ENCODE peak calls at places on chromosome 7, in six cellular contexts. B, F, J, I, A and D are unnamed samples.

GRCh38 chr7:75971961-75972763 is 22.2 kb downstream of the TMEM120A start:
- DNase-seq in B (peak), F (no peak), J (no peak), I (no peak), A (no peak), D (no peak)

GRCh38 chr7:21731977-21732376 is 189.1 kb downstream of the DNAH11 start:
- DNase-seq in B (no peak), F (no peak), J (no peak), I (peak), A (no peak), D (no peak)

GRCh38 chr7:108083980-108084379 is 46.2 kb downstream of the LAMB4 start:
- DNase-seq in B (no peak), F (no peak), J (no peak), I (no peak), A (no peak), D (no peak)

GRCh38 chr7:24800073-24800472 is 42.8 kb upstream of the GSDME start:
- DNase-seq in B (no peak), F (no peak), J (no peak), I (no peak), A (no peak), D (no peak)

GRCh38 chr7:16978358-16979244 is 96.8 kb upstream of the AGR3 start:
- DNase-seq in B (peak), F (peak), J (no peak), I (no peak), A (no peak), D (no peak)

GRCh38 chr7:155038335-155038734 is 31.8 kb upstream of the HTR5A start:
- DNase-seq in B (no peak), F (no peak), J (no peak), I (no peak), A (no peak), D (no peak)

GRCh38 chr7:121313220-121313792 is 15.5 kb upstream of the WNT16 start:
- DNase-seq in B (no peak), F (peak), J (no peak), I (no peak), A (no peak), D (no peak)

GRCh38 chr7:44220046-44220720 is 19.4 kb downstream of the YKT6 start:
- DNase-seq in B (no peak), F (no peak), J (no peak), I (no peak), A (no peak), D (no peak)

GRCh38 chr7:48224042-48224441 is 52.8 kb downstream of the ABCA13 start:
- DNase-seq in B (no peak), F (no peak), J (no peak), I (no peak), A (no peak), D (no peak)

GRCh38 chr7:6241607-6241973 is 30.8 kb downstream of the CYTH3 start:
- DNase-seq in B (no peak), F (no peak), J (no peak), I (no peak), A (no peak), D (no peak)

GRCh38 chr7:6246257-6246917 is 26.0 kb downstream of the CYTH3 start:
- DNase-seq in B (no peak), F (no peak), J (no peak), I (no peak), A (no peak), D (no peak)

GRCh38 chr7:6242561-6242960 is 29.9 kb downstream of the CYTH3 start:
- DNase-seq in B (no peak), F (no peak), J (no peak), I (no peak), A (no peak), D (no peak)

GRCh38 chr7:6243168-6243567 is 29.3 kb downstream of the CYTH3 start:
- DNase-seq in B (no peak), F (no peak), J (no peak), I (no peak), A (no peak), D (no peak)

DNA sequence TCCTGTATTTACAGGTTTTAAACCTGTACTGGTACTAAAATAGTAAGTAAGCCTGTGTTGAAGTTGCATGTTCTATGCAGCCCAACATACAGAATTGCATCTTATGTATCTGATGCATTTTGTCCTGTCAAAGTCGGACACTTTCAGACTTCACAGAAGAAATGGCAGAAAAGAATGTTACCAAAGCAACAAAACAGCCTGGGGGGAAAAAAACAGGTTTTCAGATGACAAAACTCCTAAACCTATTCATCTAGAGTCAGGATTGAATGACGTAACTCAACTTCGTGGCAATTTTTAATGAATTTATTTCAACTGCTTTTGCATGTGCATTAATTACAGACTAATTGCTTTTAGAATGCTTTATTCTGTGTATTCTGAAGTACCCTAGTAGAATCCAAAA is 28.4 kb downstream of the CYTH3 start:
- DNase-seq in B (no peak), F (no peak), J (no peak), I (no peak), A (no peak), D (no peak)
- H3K27ac ChIP-seq in B (no peak), F (no peak), J (no peak), I (no peak), A (no peak), D (no peak)

GRCh38 chr7:159033473-159033825 is 111.2 kb downstream of the VIPR2 start:
- DNase-seq in B (no peak), F (no peak), J (no peak), I (no peak), A (no peak), D (peak)

GRCh38 chr7:159034988-159035387 is 109.7 kb downstream of the VIPR2 start:
- DNase-seq in B (no peak), F (no peak), J (no peak), I (no peak), A (no peak), D (no peak)

GRCh38 chr7:159035571-159036073 is 109.0 kb downstream of the VIPR2 start:
- DNase-seq in B (no peak), F (no peak), J (peak), I (no peak), A (no peak), D (peak)

GRCh38 chr7:159032753-159033472 is 111.8 kb downstream of the VIPR2 start:
- DNase-seq in B (no peak), F (no peak), J (peak), I (no peak), A (no peak), D (peak)

GRCh38 chr7:159033956-159034938 is 110.4 kb downstream of the VIPR2 start:
- DNase-seq in B (no peak), F (no peak), J (no peak), I (no peak), A (no peak), D (peak)
- H3K4me3 ChIP-seq in B (no peak), F (no peak), J (no peak), I (no peak), A (no peak), D (no peak)

DNA sequence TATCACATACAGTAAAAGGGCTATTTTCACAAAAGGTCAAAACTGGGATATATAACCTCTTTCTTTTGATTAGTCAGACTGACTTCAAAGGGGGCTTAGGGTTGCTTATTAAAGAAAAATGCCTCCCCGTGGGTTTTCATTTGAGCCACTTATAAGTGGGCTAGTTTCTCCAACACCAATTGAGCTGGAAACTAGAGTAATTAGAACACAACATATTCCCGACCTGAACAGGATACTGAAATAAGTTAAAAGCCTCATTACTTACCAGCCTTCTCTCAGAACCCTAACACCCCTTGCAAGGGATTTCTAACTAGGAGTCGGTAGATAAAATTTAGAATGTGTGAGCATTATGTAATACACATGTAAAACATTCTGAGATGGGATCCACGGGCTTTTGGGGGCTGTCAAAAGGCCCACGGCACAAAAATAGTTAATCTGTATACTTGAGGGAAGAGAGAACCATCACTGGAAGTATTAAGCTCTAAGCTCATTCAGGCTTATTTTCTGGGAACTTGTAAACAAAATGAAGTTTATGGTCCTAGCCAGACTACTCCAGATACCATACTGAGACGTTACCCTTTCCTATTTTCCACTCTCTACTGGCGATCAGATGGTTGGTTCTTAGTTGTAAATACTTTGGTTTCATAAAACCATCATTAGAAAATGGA is 29.3 kb upstream of the KMT2E start:
- DNase-seq in B (no peak), F (no peak), J (peak), I (peak), A (no peak), D (no peak)
- H3K27ac ChIP-seq in B (peak), F (peak), J (peak), I (peak), A (peak), D (peak)

GRCh38 chr7:13980474-13980873 is 9.0 kb downstream of the ETV1 start:
- DNase-seq in B (no peak), F (no peak), J (no peak), I (no peak), A (no peak), D (no peak)
- H3K4me3 ChIP-seq in B (no peak), F (peak), J (no peak), I (no peak), A (no peak), D (no peak)

DNA sequence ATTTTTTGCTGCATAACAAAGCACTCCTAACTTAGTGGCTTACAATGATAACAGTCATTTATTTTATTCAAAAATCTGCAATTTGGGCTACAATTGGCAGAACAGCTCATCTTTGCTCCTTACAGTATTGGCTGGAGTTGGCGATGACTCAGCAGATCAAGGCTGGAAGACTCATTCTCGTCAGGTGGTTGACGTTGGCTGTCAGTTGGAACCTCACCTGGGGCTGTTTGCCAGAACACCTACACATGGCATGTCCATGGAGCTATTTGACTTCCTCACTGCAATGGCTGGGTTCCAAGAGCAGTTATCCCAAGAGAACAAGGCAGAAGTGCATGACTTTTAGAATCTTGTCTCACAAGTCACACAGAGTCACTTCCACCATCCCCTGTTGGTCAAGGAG is 75.1 kb downstream of the NOD1 start:
- DNase-seq in B (no peak), F (peak), J (no peak), I (no peak), A (no peak), D (no peak)
- H3K27ac ChIP-seq in B (no peak), F (peak), J (no peak), I (no peak), A (no peak), D (no peak)

GRCh38 chr7:28955356-28955722 is 2.8 kb downstream of the TRIL start:
- DNase-seq in B (peak), F (no peak), J (no peak), I (no peak), A (no peak), D (no peak)
- H3K4me3 ChIP-seq in B (peak), F (no peak), J (no peak), I (no peak), A (no peak), D (peak)

GRCh38 chr7:64541438-64542359 is 21.2 kb downstream of the ZNF680 start:
- DNase-seq in B (no peak), F (peak), J (no peak), I (no peak), A (no peak), D (no peak)
- H3K27ac ChIP-seq in B (no peak), F (peak), J (no peak), I (no peak), A (no peak), D (no peak)

GRCh38 chr7:38052786-38053185 is 125.3 kb upstream of the STARD3NL start:
- DNase-seq in B (no peak), F (no peak), J (no peak), I (no peak), A (no peak), D (no peak)
- H3K4me3 ChIP-seq in B (no peak), F (no peak), J (no peak), I (no peak), A (no peak), D (no peak)

DNA sequence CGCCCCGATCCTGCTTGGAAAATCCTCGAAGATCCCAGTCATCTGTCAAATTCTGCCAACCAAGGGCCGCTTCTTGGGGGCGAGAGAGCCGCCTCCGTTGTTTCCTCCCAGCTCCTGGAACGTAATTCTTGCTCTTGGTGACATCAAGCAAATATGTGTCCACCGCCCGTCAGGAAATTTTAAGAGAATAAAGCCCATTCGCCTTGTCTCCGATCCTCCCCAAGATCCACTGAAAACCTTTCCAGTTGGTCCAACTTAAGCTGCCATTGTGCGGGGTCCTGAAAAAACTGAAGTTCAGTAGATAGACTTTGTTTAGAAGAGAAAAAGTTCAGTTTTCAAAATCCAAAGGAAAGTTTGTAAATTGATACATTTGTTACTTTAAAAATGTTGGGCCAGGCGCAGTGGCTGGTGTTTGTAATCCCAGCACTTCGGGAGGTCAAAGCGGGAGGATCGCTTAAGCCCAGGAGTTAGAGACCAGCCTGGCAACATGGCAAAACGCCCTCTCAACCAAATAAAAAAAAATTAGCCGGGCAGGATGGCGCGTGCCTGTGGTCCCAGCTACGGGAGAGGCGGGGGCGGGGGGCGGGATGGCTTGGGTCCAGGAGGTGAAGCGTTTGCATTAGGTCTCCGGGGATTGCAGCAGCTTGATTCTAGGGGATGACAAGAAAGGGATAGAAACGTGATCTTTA is 1.0 kb upstream of the ZNF800 start:
- DNase-seq in B (peak), F (no peak), J (peak), I (no peak), A (no peak), D (no peak)
- H3K27ac ChIP-seq in B (no peak), F (peak), J (peak), I (peak), A (peak), D (peak)

DNA sequence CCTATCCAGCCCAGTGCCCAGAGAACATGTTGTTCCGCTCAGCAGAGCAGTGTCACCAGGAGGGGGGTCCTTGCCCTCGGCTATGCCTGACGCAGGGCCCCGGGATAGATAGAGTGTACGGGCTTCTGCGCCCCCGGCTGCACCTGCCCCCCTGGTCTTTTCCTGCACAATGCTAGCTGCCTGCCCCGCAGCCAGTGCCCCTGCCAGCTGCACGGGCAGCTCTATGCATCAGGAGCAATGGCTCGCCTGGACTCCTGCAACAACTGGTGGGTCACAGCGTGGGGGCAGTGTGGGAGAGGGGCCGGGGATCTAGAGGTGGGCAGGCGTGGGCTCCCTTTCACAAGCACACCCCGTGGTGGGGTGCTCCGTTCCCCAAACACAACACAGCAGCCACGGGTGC is 31.4 kb upstream of the ZNF862 start:
- DNase-seq in B (no peak), F (no peak), J (no peak), I (no peak), A (no peak), D (no peak)
- H3K4me3 ChIP-seq in B (no peak), F (no peak), J (no peak), I (no peak), A (no peak), D (no peak)